ENCODE peak calls at places on chromosome 12, in seven cellular contexts. One of them, this sample, is unnamed.

GRCh38 chr12:25725874-25726273 is 172.8 kb upstream of the LMNTD1 start:
- DNase-seq in mesendoderm: no peak
- DNase-seq in IMR-90: peak; percentile 78
- DNase-seq in trophoblast cell: peak; percentile 48
- DNase-seq in mesenchymal stem cell: peak; percentile 61
- DNase-seq in H9: no peak
- DNase-seq in H1: no peak
- DNase-seq in this sample: no peak

GRCh38 chr12:457676-458075 is 2.1 kb upstream of the B4GALNT3 start:
- DNase-seq in H1: no peak
- DNase-seq in mesendoderm: no peak
- DNase-seq in trophoblast cell: no peak
- DNase-seq in H9: no peak
- DNase-seq in IMR-90: no peak
- DNase-seq in mesenchymal stem cell: no peak
- DNase-seq in this sample: no peak

GRCh38 chr12:113162102-113163029 is 12.8 kb downstream of the CFAP73 start:
- DNase-seq in IMR-90: peak; percentile 50
- DNase-seq in H1: no peak
- DNase-seq in H9: peak; percentile 67
- DNase-seq in mesendoderm: peak; percentile 50
- DNase-seq in trophoblast cell: no peak
- DNase-seq in mesenchymal stem cell: peak; percentile 60
- DNase-seq in this sample: no peak

GRCh38 chr12:51890511-51891171 is 2.7 kb downstream of the ANKRD33 start:
- DNase-seq in IMR-90: no peak
- DNase-seq in H1: no peak
- DNase-seq in mesendoderm: no peak
- DNase-seq in mesenchymal stem cell: no peak
- DNase-seq in trophoblast cell: no peak
- DNase-seq in H9: peak; percentile 43
- DNase-seq in this sample: no peak

GRCh38 chr12:106705971-106706370 is 68.5 kb upstream of the RIC8B start:
- DNase-seq in trophoblast cell: no peak
- DNase-seq in IMR-90: no peak
- DNase-seq in mesendoderm: no peak
- DNase-seq in mesenchymal stem cell: no peak
- DNase-seq in H9: no peak
- DNase-seq in H1: no peak
- DNase-seq in this sample: no peak

GRCh38 chr12:7021956-7022355 is 3.7 kb upstream of the LPCAT3 start:
- DNase-seq in H1: no peak
- DNase-seq in trophoblast cell: no peak
- DNase-seq in H9: no peak
- DNase-seq in IMR-90: no peak
- DNase-seq in mesendoderm: no peak
- DNase-seq in mesenchymal stem cell: no peak
- DNase-seq in this sample: no peak

GRCh38 chr12:118332511-118332910 is 40.2 kb downstream of the TAOK3 start:
- DNase-seq in IMR-90: peak; percentile 52
- DNase-seq in trophoblast cell: peak; percentile 60
- DNase-seq in H9: no peak
- DNase-seq in mesenchymal stem cell: peak; percentile 80
- DNase-seq in H1: no peak
- DNase-seq in mesendoderm: no peak
- DNase-seq in this sample: no peak

GRCh38 chr12:53575502-53576264 is 50.5 kb downstream of the ATF7 start:
- DNase-seq in mesendoderm: no peak
- DNase-seq in trophoblast cell: peak; percentile 47
- DNase-seq in mesenchymal stem cell: peak; percentile 88
- DNase-seq in IMR-90: peak; percentile 83
- DNase-seq in H1: no peak
- DNase-seq in H9: no peak
- DNase-seq in this sample: no peak

GRCh38 chr12:123667771-123668170 is 3.1 kb upstream of the TCTN2 start:
- DNase-seq in H1: no peak
- DNase-seq in H9: no peak
- DNase-seq in mesenchymal stem cell: no peak
- DNase-seq in mesendoderm: no peak
- DNase-seq in IMR-90: no peak
- DNase-seq in trophoblast cell: no peak
- DNase-seq in this sample: no peak

GRCh38 chr12:89157413-89157812 is 194.9 kb downstream of the DUSP6 start:
- DNase-seq in IMR-90: no peak
- DNase-seq in mesenchymal stem cell: no peak
- DNase-seq in H1: no peak
- DNase-seq in mesendoderm: no peak
- DNase-seq in H9: no peak
- DNase-seq in trophoblast cell: no peak
- DNase-seq in this sample: no peak

GRCh38 chr12:109759076-109759420 is 45.4 kb downstream of the FAM222A start:
- DNase-seq in mesenchymal stem cell: no peak
- DNase-seq in H9: peak; percentile 32
- DNase-seq in mesendoderm: no peak
- DNase-seq in trophoblast cell: no peak
- DNase-seq in IMR-90: no peak
- DNase-seq in H1: no peak
- DNase-seq in this sample: no peak

GRCh38 chr12:102848832-102849231 is 68.2 kb downstream of the PAH start:
- DNase-seq in IMR-90: no peak
- DNase-seq in mesendoderm: peak; percentile 17
- DNase-seq in H9: peak; percentile 60
- DNase-seq in H1: peak; percentile 62
- DNase-seq in mesenchymal stem cell: no peak
- DNase-seq in trophoblast cell: no peak
- DNase-seq in this sample: no peak

GRCh38 chr12:42332301-42332894 is 6.4 kb downstream of the PPHLN1 start:
- DNase-seq in mesenchymal stem cell: peak; percentile 61
- DNase-seq in trophoblast cell: peak; percentile 74
- DNase-seq in H1: no peak
- DNase-seq in H9: no peak
- DNase-seq in IMR-90: peak; percentile 51
- DNase-seq in mesendoderm: peak; percentile 12
- DNase-seq in this sample: no peak

GRCh38 chr12:132237772-132238486 is 91.5 kb downstream of the GALNT9 start:
- DNase-seq in IMR-90: no peak
- DNase-seq in H1: no peak
- DNase-seq in trophoblast cell: no peak
- DNase-seq in H9: no peak
- DNase-seq in mesenchymal stem cell: no peak
- DNase-seq in mesendoderm: no peak
- DNase-seq in this sample: no peak

GRCh38 chr12:19234991-19235876 is 105.7 kb downstream of the PLEKHA5 start:
- DNase-seq in IMR-90: peak; percentile 67
- DNase-seq in trophoblast cell: no peak
- DNase-seq in mesenchymal stem cell: peak; percentile 36
- DNase-seq in H9: no peak
- DNase-seq in H1: no peak
- DNase-seq in mesendoderm: no peak
- DNase-seq in this sample: no peak

GRCh38 chr12:28346567-28346966 is 156.3 kb downstream of the CCDC91 start:
- DNase-seq in IMR-90: no peak
- DNase-seq in trophoblast cell: no peak
- DNase-seq in mesenchymal stem cell: no peak
- DNase-seq in H9: no peak
- DNase-seq in mesendoderm: no peak
- DNase-seq in H1: no peak
- DNase-seq in this sample: no peak

GRCh38 chr12:38138225-38139221 is 178.1 kb upstream of the ALG10B start:
- DNase-seq in IMR-90: peak; percentile 44
- DNase-seq in H1: peak; percentile 91
- DNase-seq in mesenchymal stem cell: peak; percentile 53
- DNase-seq in mesendoderm: peak; percentile 57
- DNase-seq in trophoblast cell: peak; percentile 94
- DNase-seq in H9: peak; percentile 49
- DNase-seq in this sample: peak; percentile 24

GRCh38 chr12:3200779-3201738 is 123.9 kb downstream of the TSPAN9 start:
- DNase-seq in IMR-90: no peak
- DNase-seq in H9: no peak
- DNase-seq in trophoblast cell: no peak
- DNase-seq in mesenchymal stem cell: peak; percentile 36
- DNase-seq in H1: no peak
- DNase-seq in mesendoderm: no peak
- DNase-seq in this sample: no peak

GRCh38 chr12:91053951-91054715 is 3.7 kb downstream of the KERA start:
- DNase-seq in H9: no peak
- DNase-seq in mesendoderm: no peak
- DNase-seq in mesenchymal stem cell: peak; percentile 48
- DNase-seq in H1: no peak
- DNase-seq in IMR-90: peak; percentile 72
- DNase-seq in trophoblast cell: peak; percentile 10
- DNase-seq in this sample: no peak

GRCh38 chr12:76270657-76271358 is 77.4 kb downstream of the BBS10 start:
- DNase-seq in mesendoderm: no peak
- DNase-seq in H1: no peak
- DNase-seq in H9: no peak
- DNase-seq in trophoblast cell: no peak
- DNase-seq in IMR-90: no peak
- DNase-seq in mesenchymal stem cell: peak; percentile 57
- DNase-seq in this sample: no peak
- H3K18ac ChIP-seq in mesendoderm: no peak overlapping the region
- H3K18ac ChIP-seq in H1: no peak overlapping the region
- H3K18ac ChIP-seq in H9: no peak overlapping the region
- H3K18ac ChIP-seq in trophoblast cell: no peak overlapping the region
- H3K18ac ChIP-seq in IMR-90: no peak overlapping the region
- H3K18ac ChIP-seq in mesenchymal stem cell: no peak overlapping the region
- H3K18ac ChIP-seq in this sample: no peak overlapping the region

DNA sequence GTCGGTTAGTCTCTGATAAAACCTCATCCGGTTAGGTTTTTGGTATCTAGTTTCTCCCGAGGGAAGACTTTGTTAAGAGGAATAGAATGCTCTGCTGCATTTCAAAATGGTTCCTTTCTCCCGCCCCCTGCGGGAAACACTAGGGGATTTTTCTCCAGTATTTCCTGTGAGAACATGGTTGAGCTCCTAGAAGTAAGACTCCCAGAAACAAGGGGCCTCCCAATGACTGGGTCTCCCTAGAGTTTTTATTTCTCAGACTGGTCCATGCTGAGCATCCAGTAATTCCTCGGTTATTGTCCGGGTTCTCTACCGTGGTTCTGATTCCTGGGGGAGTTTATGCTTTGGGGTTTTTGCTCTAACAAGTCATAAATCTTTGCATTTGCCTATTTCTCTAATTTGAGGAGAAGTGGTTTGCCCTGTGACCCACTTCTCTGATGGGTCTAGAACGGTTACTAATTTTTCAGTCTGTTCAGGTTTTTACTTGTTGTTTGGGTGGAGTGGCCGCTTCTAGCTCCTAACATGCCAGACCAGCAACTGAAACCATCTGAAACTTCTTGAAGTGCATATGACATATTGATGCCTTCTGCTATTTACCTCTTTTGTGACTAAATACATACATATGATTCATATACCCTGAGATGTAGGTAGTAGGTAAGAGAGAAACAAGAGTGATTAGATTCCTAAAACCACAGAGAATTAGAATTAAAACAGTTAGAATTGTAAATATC is 25.1 kb downstream of the TESPA1 start:
- DNase-seq in H9: no peak
- DNase-seq in IMR-90: no peak
- DNase-seq in mesendoderm: peak; percentile 14
- DNase-seq in trophoblast cell: no peak
- DNase-seq in mesenchymal stem cell: no peak
- DNase-seq in H1: no peak
- DNase-seq in this sample: no peak
- H2BK120ac ChIP-seq in H9: no peak overlapping the region
- H2BK120ac ChIP-seq in IMR-90: no peak overlapping the region
- H2BK120ac ChIP-seq in mesendoderm: no peak overlapping the region
- H2BK120ac ChIP-seq in trophoblast cell: no peak overlapping the region
- H2BK120ac ChIP-seq in mesenchymal stem cell: no peak overlapping the region
- H2BK120ac ChIP-seq in H1: no peak overlapping the region
- H2BK120ac ChIP-seq in this sample: no peak overlapping the region

GRCh38 chr12:16034136-16034817 is 123.1 kb downstream of the DERA start:
- DNase-seq in trophoblast cell: no peak
- DNase-seq in H9: no peak
- DNase-seq in mesenchymal stem cell: no peak
- DNase-seq in IMR-90: no peak
- DNase-seq in H1: no peak
- DNase-seq in mesendoderm: no peak
- DNase-seq in this sample: no peak

GRCh38 chr12:16036073-16036472 is 124.9 kb downstream of the DERA start:
- DNase-seq in IMR-90: no peak
- DNase-seq in mesendoderm: peak; percentile 8
- DNase-seq in H9: no peak
- DNase-seq in trophoblast cell: no peak
- DNase-seq in H1: no peak
- DNase-seq in mesenchymal stem cell: no peak
- DNase-seq in this sample: peak; percentile 15

GRCh38 chr12:16043480-16043879 is 132.3 kb downstream of the DERA start:
- DNase-seq in mesenchymal stem cell: no peak
- DNase-seq in mesendoderm: no peak
- DNase-seq in IMR-90: no peak
- DNase-seq in trophoblast cell: no peak
- DNase-seq in H1: no peak
- DNase-seq in H9: no peak
- DNase-seq in this sample: no peak

DNA sequence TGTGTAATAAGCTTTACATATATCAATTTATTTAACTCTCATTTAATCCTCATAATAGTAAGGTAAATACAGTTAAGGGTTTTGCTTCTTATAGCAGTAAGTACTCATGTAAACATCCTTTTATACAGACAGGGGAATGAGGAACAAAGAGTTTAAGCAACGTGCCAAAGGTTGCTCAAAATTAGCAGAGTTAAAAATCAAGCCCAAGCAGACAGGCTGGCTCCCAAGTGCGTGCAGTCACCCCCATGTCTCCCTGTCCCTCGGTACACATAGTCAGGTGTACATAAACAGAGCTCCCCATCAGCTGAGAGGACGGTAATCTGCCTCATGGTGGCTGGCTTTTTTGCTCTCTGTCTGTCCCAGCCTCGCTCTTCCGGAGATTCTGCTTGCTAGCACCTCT is 126.4 kb downstream of the DERA start:
- DNase-seq in trophoblast cell: no peak
- DNase-seq in H1: no peak
- DNase-seq in H9: no peak
- DNase-seq in mesenchymal stem cell: no peak
- DNase-seq in IMR-90: no peak
- DNase-seq in mesendoderm: no peak
- DNase-seq in this sample: no peak
- H3K18ac ChIP-seq in trophoblast cell: no peak overlapping the region
- H3K18ac ChIP-seq in H1: no peak overlapping the region
- H3K18ac ChIP-seq in H9: no peak overlapping the region
- H3K18ac ChIP-seq in mesenchymal stem cell: no peak overlapping the region
- H3K18ac ChIP-seq in IMR-90: no peak overlapping the region
- H3K18ac ChIP-seq in mesendoderm: no peak overlapping the region
- H3K18ac ChIP-seq in this sample: peak overlapping the region; percentile 59

GRCh38 chr12:56326126-56326525 is 7.7 kb downstream of the PAN2 start:
- DNase-seq in mesenchymal stem cell: no peak
- DNase-seq in H9: no peak
- DNase-seq in H1: no peak
- DNase-seq in trophoblast cell: no peak
- DNase-seq in IMR-90: no peak
- DNase-seq in mesendoderm: no peak
- DNase-seq in this sample: no peak
- H2BK120ac ChIP-seq in mesenchymal stem cell: no peak overlapping the region
- H2BK120ac ChIP-seq in H9: no peak overlapping the region
- H2BK120ac ChIP-seq in H1: no peak overlapping the region
- H2BK120ac ChIP-seq in trophoblast cell: no peak overlapping the region
- H2BK120ac ChIP-seq in IMR-90: no peak overlapping the region
- H2BK120ac ChIP-seq in mesendoderm: no peak overlapping the region
- H2BK120ac ChIP-seq in this sample: no peak overlapping the region